ENCODE peak calls at places on chromosomes 12 and 14, in ten cellular contexts. C is T-helper 2 cell; I is nephron progenitor cell; S is lower lobe of right lung; R is IMR-90; N is germinal center; V is tibial nerve; J is AG04450; A is hippocampal formation; T is activated naive CD8-positive, alpha-beta T cell treated with anti-CD3 and anti-CD28 coated beads, Interleukin-2, amount 50 U/mL, for 24 hours. B is an unnamed sample.

GRCh38 chr12:27431185-27431584 is 15.4 kb upstream of the SMCO2 start:
- DNase-seq in C (no peak), I (no peak), S (no peak), R (no peak), N (no peak), V (no peak), J (no peak), A (no peak), T (no peak), B (no peak)

GRCh38 chr12:41701943-41702601 is 442.6 kb downstream of the GXYLT1 start:
- DNase-seq in C (no peak), I (no peak), S (no peak), R (no peak), N (no peak), V (no peak), J (no peak), A (no peak), T (no peak), B (no peak)

GRCh38 chr14:51225751-51226150 is 14.3 kb upstream of the TMX1 start:
- DNase-seq in C (no peak), I (no peak), S (no peak), R (peak), N (no peak), V (no peak), J (peak), A (no peak), T (no peak), B (no peak)

GRCh38 chr12:47939009-47939601 is 24.3 kb upstream of the TMEM106C start:
- DNase-seq in C (no peak), I (no peak), S (no peak), R (no peak), N (no peak), V (no peak), J (no peak), A (no peak), T (no peak), B (no peak)

GRCh38 chr12:76420221-76420620 is 72.0 kb upstream of the BBS10 start:
- DNase-seq in C (no peak), I (no peak), S (no peak), R (no peak), N (no peak), V (no peak), J (no peak), A (no peak), T (no peak), B (no peak)

GRCh38 chr14:74973003-74973614 is 17.7 kb upstream of the PGF start:
- DNase-seq in C (no peak), I (no peak), S (no peak), R (peak), N (no peak), V (no peak), J (no peak), A (no peak), T (peak), B (no peak)

GRCh38 chr12:47908738-47909137 is 3.9 kb upstream of the VDR start:
- DNase-seq in C (no peak), I (no peak), S (no peak), R (no peak), N (no peak), V (no peak), J (no peak), A (no peak), T (no peak), B (no peak)

GRCh38 chr14:50320279-50320678 is 8.2 kb downstream of the DMAC2L start:
- DNase-seq in C (no peak), I (no peak), S (no peak), R (peak), N (no peak), V (no peak), J (no peak), A (no peak), T (no peak), B (no peak)

GRCh38 chr12:96220902-96221301 is 26.7 kb downstream of the ELK3 start:
- DNase-seq in C (no peak), I (no peak), S (no peak), R (peak), N (no peak), V (no peak), J (no peak), A (no peak), T (no peak), B (no peak)

GRCh38 chr12:65941388-65941787 is 117.1 kb downstream of the HMGA2 start:
- DNase-seq in C (no peak), I (no peak), S (no peak), R (peak), N (no peak), V (no peak), J (peak), A (no peak), T (no peak), B (no peak)

GRCh38 chr14:51335521-51335920 is 95.5 kb downstream of the TMX1 start:
- DNase-seq in C (no peak), I (no peak), S (no peak), R (no peak), N (no peak), V (peak), J (no peak), A (no peak), T (no peak), B (no peak)

GRCh38 chr12:5442251-5443006 is 10.5 kb downstream of the NTF3 start:
- DNase-seq in C (no peak), I (no peak), S (no peak), R (peak), N (no peak), V (no peak), J (no peak), A (peak), T (no peak), B (peak)

B was measured in WTC11.